ENCODE peak calls at places on chromosomes 16 and 17, in five cellular contexts. H, B, K, Y and M are unnamed samples.
A peak's percentile ranks its signal among the peaks of the same experiment; 100 is the strongest.

GRCh38 chr16:80346160-80346632 is 194.6 kb upstream of the DYNLRB2 start:
- DNase-seq in K (peak; percentile 2), B (no peak), H (no peak), Y (peak; percentile 14), M (peak; percentile 21)

GRCh38 chr17:81322271-81323082 is 27.4 kb upstream of the SLC38A10 start:
- DNase-seq in K (peak; percentile 68), H (no peak), Y (peak; percentile 41), B (no peak), M (no peak)

GRCh38 chr17:62692721-62693431 is 65.4 kb downstream of the MRC2 start:
- DNase-seq in K (no peak), B (no peak), H (no peak), Y (peak; percentile 54), M (no peak)

GRCh38 chr17:8222630-8223355 is 12.4 kb upstream of the AURKB start:
- DNase-seq in Y (peak; percentile 95), K (peak; percentile 89), B (peak; percentile 98), H (peak; percentile 45), M (peak; percentile 96)

GRCh38 chr16:85555549-85556455 is 57.3 kb upstream of the GSE1 start:
- DNase-seq in Y (peak; percentile 30), H (no peak), B (no peak), K (peak; percentile 50), M (peak; percentile 57)

GRCh38 chr17:21042434-21043295 is at the start of gene USP22:
- DNase-seq in B (no peak), K (peak; percentile 98), H (no peak), Y (no peak), M (no peak)

GRCh38 chr17:63458478-63458877 is 12.4 kb upstream of the CYB561 start:
- DNase-seq in K (no peak), H (no peak), B (no peak), Y (no peak), M (no peak)

GRCh38 chr16:69921125-69921524 is 30.0 kb upstream of the CLEC18A start:
- DNase-seq in K (no peak), Y (peak; percentile 43), B (no peak), H (no peak), M (peak; percentile 60)

GRCh38 chr17:77737442-77738265 is 220.8 kb upstream of the TNRC6C start:
- DNase-seq in Y (no peak), H (no peak), B (no peak), K (no peak), M (no peak)

GRCh38 chr16:89159174-89159849 is 12.2 kb upstream of the CDH15 start:
- DNase-seq in K (no peak), H (no peak), Y (no peak), B (no peak), M (no peak)

GRCh38 chr16:4263504-4264436 is 9.1 kb downstream of the TFAP4 start:
- DNase-seq in K (peak; percentile 30), B (peak; percentile 96), Y (peak; percentile 96), H (no peak), M (peak; percentile 78)

GRCh38 chr17:9666461-9667050 is 21.2 kb downstream of the USP43 start:
- DNase-seq in Y (no peak), H (no peak), B (no peak), K (no peak), M (no peak)

GRCh38 chr17:72258711-72259110 is 137.9 kb downstream of the SOX9 start:
- DNase-seq in Y (no peak), K (no peak), H (no peak), B (no peak), M (no peak)

DNA sequence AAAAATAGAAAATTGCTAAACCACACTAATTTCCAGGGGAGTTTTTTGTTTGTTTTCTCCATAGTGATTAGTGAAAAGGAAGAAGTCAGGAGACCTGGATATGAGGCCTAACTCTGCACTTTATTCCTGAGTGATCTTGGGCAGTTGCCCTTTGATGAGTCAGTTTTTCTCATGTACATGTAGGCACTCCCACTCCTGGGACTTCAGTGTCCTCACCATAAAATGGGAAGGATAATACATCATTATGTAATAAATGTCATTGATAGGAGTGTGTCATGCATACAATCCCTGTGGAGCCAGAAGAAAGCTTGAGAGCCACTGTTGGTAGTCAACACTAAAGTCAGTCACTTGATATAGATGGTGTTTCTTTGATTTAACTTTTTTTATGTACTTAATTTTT is 32.5 kb downstream of the WIPF2 start:
- DNase-seq in K (no peak), Y (peak; percentile 96), B (peak; percentile 81), H (peak; percentile 64), M (peak; percentile 82)
- TF ChIP-seq CTCF in K (no peak), Y (no peak), B (no peak), H (no peak), M (no peak)

DNA sequence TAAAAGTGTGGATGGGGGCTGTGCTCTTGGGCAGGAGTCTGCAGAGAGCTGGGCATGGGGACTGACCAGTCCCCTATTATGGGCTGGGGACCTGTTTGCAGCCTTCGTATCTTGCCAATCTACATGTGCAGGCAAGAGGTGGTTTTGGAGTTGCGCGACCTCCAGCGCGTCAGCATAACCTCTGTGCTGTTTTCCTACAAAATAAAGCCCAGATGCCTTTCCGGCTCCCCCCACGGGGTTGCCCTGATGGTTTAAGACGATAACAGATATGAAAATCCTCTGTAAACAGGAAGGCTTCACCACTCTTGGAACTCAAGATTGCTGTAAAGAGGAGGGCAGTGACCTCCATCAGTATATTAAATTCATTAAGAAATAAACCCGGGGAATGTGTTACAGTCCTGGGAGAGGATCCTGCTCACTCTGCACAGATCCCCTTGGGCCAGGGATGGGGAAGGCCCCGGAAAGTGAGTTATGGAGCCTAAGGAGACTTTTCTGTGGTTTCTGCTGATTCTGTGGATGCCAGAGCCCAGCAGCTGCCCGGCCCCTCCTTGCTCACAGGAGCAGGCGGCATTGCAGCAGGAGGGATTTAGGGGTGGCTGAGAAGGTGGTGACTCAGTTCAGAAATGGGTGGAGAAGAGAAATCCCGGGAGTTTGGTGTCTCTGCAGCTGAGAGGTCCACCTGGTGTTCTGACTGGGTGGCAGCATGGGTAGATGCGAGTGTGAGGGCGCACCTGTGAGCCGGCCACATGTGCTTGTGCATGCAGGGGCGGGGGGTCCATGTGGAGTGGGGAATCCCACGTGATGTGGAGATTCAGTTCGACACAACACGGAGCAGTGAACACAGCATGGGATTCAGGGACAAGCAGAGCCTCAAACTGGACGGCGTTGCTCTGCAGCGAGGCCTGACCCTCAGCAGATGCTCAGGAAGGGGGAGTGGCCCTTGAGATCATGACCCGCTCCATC is 16.2 kb upstream of the SPPL2C start:
- DNase-seq in Y (no peak), K (no peak), H (no peak), B (no peak), M (no peak)
- TF ChIP-seq CTCF in Y (no peak), K (no peak), H (no peak), B (no peak), M (no peak)

GRCh38 chr17:41406205-41406604 is 8.8 kb upstream of the KRT31 start:
- DNase-seq in H (no peak), Y (no peak), K (no peak), B (no peak), M (no peak)
- TF ChIP-seq CTCF in H (peak; percentile 63), Y (no peak), K (no peak), B (no peak), M (no peak)

DNA sequence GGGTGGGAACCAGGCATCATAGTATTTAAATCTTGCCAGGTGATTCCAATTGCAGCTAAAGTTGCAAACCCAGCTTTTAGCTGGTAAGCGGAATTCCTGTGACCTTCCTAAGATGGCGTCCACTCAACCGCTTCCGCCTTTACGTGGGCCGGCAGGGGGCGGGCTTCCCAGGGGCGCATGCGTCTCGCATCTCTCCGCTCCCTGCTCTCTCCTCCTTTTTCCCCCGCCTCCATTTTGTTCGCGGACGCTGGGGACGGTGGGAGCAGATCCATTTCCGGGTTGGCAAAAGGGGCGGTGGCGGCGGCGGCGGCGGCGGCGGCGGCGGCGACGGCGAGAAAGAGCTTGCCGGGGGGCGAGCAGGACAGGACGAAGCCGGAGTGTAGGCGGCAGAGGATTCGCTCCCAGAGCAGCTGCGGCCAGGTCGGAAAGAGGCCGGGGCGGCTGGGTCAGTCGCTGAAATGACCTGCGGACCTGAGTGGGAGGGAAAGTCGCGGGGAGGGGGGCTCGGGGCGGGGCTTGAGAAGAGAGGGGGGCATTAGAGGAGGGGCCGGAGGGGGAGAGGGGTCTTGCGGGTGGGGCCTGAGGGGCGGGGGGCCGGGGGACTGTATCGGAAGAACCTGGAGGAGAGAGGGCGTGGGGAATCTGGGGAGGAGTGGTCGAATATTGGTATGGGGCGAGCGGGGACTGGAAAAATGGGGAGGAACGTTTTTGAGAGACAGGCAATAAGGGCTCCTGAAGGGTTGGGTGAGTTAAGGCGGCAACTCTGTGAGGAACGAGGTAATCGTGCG is at the start of gene WIPF2:
- DNase-seq in K (peak; percentile 97), Y (peak; percentile 92), B (peak; percentile 99), H (peak; percentile 51), M (peak; percentile 97)
- TF ChIP-seq CTCF in K (peak; percentile 58), Y (peak; percentile 57), B (peak; percentile 73), H (peak; percentile 72), M (peak; percentile 74)